ENCODE peak calls at places on chromosomes 6 and 20, in seven cellular contexts. I, C, G, Z, Y, X and W are unnamed samples.

GRCh38 chr6:37283786-37284185 is 25.8 kb upstream of the TMEM217 start:
- DNase-seq in G (no peak), Y (peak; percentile 80), I (no peak), C (no peak), X (peak; percentile 85), Z (peak; percentile 66), W (no peak)

GRCh38 chr6:157229733-157230132 is 93.6 kb downstream of the TMEM242 start:
- DNase-seq in I (no peak), C (no peak), G (no peak), Y (no peak), X (no peak), Z (no peak), W (no peak)

GRCh38 chr6:45681860-45682488 is 304.2 kb upstream of the SUPT3H start:
- DNase-seq in Z (peak; percentile 18), Y (peak; percentile 68), I (peak; percentile 80), C (no peak), X (no peak), G (no peak), W (no peak)

GRCh38 chr6:21846541-21847451 is 253.2 kb downstream of the SOX4 start:
- DNase-seq in C (peak; percentile 60), X (no peak), I (no peak), G (peak; percentile 37), Z (peak; percentile 11), Y (no peak), W (peak; percentile 24)

GRCh38 chr6:133610271-133610840 is 278.6 kb upstream of the TCF21 start:
- DNase-seq in X (no peak), Y (no peak), Z (peak; percentile 44), C (no peak), G (peak; percentile 75), I (no peak), W (no peak)

GRCh38 chr20:48760403-48760889 is 67.4 kb downstream of the PREX1 start:
- DNase-seq in Z (peak; percentile 54), Y (peak; percentile 44), C (no peak), X (no peak), I (peak; percentile 64), G (peak; percentile 24), W (no peak)

GRCh38 chr6:85675030-85675819 is 32.5 kb upstream of the SYNCRIP start:
- DNase-seq in G (peak; percentile 84), Z (peak; percentile 49), Y (no peak), X (peak; percentile 34), I (no peak), C (no peak), W (peak; percentile 21)

GRCh38 chr6:25242567-25242966 is 36.6 kb upstream of the CARMIL1 start:
- DNase-seq in X (no peak), C (no peak), I (no peak), Y (no peak), Z (no peak), G (no peak), W (no peak)

GRCh38 chr6:15109338-15110090 is 136.4 kb upstream of the JARID2 start:
- DNase-seq in Y (peak; percentile 52), X (no peak), G (no peak), I (no peak), C (no peak), Z (peak; percentile 11), W (no peak)

GRCh38 chr6:50390416-50390815 is 322.9 kb upstream of the TFAP2D start:
- DNase-seq in X (no peak), G (no peak), Y (no peak), I (no peak), C (no peak), Z (no peak), W (no peak)

GRCh38 chr6:111586554-111586953 is 19.1 kb downstream of the TRAF3IP2 start:
- DNase-seq in Y (no peak), X (no peak), I (no peak), G (no peak), C (no peak), Z (no peak), W (no peak)

GRCh38 chr20:21352703-21353102 is 44.6 kb downstream of the NKX2-4 start:
- DNase-seq in I (no peak), Y (no peak), X (no peak), G (peak; percentile 78), C (no peak), Z (peak; percentile 73), W (no peak)

GRCh38 chr6:152496731-152497130 is 140.4 kb downstream of the SYNE1 start:
- DNase-seq in X (no peak), Z (no peak), I (no peak), G (no peak), C (no peak), Y (no peak), W (no peak)

GRCh38 chr6:149699150-149699549 is 18.8 kb downstream of the LATS1 start:
- DNase-seq in Z (no peak), Y (no peak), G (no peak), X (no peak), I (no peak), C (no peak), W (no peak)

GRCh38 chr20:40600441-40601235 is 88.4 kb downstream of the MAFB start:
- DNase-seq in G (no peak), X (no peak), Z (no peak), C (no peak), Y (no peak), I (no peak), W (no peak)

GRCh38 chr6:143236151-143236788 is 175.6 kb downstream of the AIG1 start:
- DNase-seq in G (peak; percentile 31), C (no peak), X (peak; percentile 63), Y (peak; percentile 3), I (no peak), Z (no peak), W (peak; percentile 17)

GRCh38 chr6:8029243-8029870 is 34.8 kb downstream of the BLOC1S5 start:
- DNase-seq in Z (peak; percentile 31), Y (no peak), I (no peak), G (peak; percentile 23), X (no peak), C (peak; percentile 6), W (peak; percentile 62)

GRCh38 chr6:81806793-81807565 is 54.5 kb upstream of the TENT5A start:
- DNase-seq in Z (no peak), X (no peak), I (no peak), Y (no peak), C (no peak), G (no peak), W (no peak)

GRCh38 chr6:156175971-156176421 is 601.2 kb upstream of the ARID1B start:
- DNase-seq in Y (peak; percentile 35), G (no peak), X (peak; percentile 39), Z (no peak), C (peak; percentile 26), I (no peak), W (peak; percentile 51)

GRCh38 chr6:52365871-52366540 is 4.1 kb downstream of the PAQR8 start:
- DNase-seq in I (no peak), Z (peak; percentile 17), X (no peak), G (peak; percentile 8), C (no peak), Y (no peak), W (no peak)

DNA sequence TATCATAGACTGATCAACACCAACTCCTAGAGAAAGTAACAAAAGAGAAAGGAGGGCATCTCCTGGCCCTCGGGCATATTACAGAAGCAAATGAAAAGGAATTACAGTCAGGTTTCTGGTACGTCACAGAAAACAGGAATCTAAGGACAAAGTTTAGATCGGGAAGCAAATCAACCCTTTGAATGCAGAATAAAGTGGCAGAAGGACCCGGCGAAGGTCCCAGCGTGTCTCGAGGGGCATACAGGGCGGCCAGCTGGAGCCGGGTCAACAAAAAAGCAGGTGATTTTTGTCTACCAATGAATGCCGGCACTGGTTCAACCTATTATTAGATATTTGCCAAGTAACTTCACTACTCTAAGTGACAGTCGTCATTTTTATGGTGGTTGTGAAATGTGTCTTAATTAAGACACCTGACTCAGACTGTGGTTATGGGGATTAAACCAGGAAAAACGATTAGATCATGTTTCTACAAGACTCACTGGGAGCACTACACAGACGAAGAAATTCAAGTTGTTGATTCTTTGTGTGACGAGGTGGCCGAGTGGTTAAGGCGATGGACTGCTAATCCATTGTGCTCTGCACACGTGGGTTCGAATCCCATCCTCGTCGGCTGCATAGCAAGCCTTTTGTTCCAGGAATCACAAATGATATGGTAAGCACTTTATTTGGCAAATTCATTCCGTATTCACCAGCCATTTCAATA is 12.4 kb upstream of the ZSCAN9 start:
- DNase-seq in I (peak; percentile 69), G (peak; percentile 90), Y (peak; percentile 64), C (peak; percentile 20), X (no peak), Z (peak; percentile 75), W (peak; percentile 78)
- TF ChIP-seq CTCF in I (peak; percentile 37), G (peak; percentile 33), Y (no peak), C (no peak), X (no peak), Z (no peak), W (no peak)

GRCh38 chr6:138275976-138276375 is 57.7 kb upstream of the PBOV1 start:
- DNase-seq in C (no peak), Y (no peak), I (no peak), X (no peak), Z (no peak), G (no peak), W (no peak)

GRCh38 chr6:138277835-138278234 is 59.5 kb upstream of the PBOV1 start:
- DNase-seq in Z (no peak), I (no peak), C (no peak), Y (no peak), G (no peak), X (no peak), W (no peak)

GRCh38 chr6:138272543-138273305 is 54.4 kb upstream of the PBOV1 start:
- DNase-seq in X (no peak), Z (no peak), I (no peak), G (peak; percentile 45), Y (no peak), C (no peak), W (no peak)

GRCh38 chr6:138278326-138278725 is 60.0 kb upstream of the PBOV1 start:
- DNase-seq in G (peak; percentile 2), C (peak; percentile 39), X (no peak), Y (peak; percentile 37), Z (peak; percentile 40), I (no peak), W (no peak)
- TF ChIP-seq CTCF in G (no peak), C (peak; percentile 50), X (no peak), Y (peak; percentile 13), Z (peak; percentile 55), I (no peak), W (no peak)

GRCh38 chr6:130453230-130453629 is 87.4 kb downstream of the TMEM200A start:
- DNase-seq in I (no peak), Y (no peak), X (no peak), G (peak; percentile 80), C (no peak), Z (peak; percentile 31), W (no peak)

GRCh38 chr6:130452336-130452735 is 86.5 kb downstream of the TMEM200A start:
- DNase-seq in X (no peak), G (no peak), Z (no peak), I (no peak), C (no peak), Y (no peak), W (no peak)

GRCh38 chr6:130447374-130447773 is 81.6 kb downstream of the TMEM200A start:
- DNase-seq in I (no peak), Z (no peak), C (no peak), Y (no peak), G (no peak), X (no peak), W (no peak)
- TF ChIP-seq CTCF in I (no peak), Z (no peak), C (no peak), Y (no peak), G (no peak), X (no peak), W (no peak)

DNA sequence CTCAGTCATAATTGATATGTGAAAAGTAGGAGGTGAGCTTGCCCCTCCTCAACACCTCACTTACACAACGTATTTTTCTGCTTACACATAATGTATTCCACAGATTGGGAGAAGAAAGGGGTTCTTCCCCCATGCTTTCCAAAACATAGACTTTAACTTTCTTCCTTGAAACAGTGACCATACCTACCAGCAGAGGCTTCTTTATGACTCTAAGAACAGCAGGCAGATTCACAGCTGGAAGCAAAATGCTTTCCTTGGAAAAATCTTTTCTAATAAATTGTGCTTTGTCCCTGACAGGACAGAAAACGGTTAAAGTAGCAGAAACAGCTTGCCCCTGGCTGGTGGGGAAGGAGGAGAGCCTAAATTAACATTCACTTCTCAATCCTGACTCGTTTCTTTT is 629.1 kb upstream of the IMPG1 start:
- DNase-seq in I (no peak), Y (no peak), Z (peak; percentile 48), X (no peak), G (no peak), C (no peak), W (no peak)
- TF ChIP-seq CTCF in I (no peak), Y (no peak), Z (no peak), X (no peak), G (no peak), C (peak; percentile 16), W (no peak)